ENCODE peak calls at places on chromosomes 16 and 17, in seven cellular contexts. One of them, this sample, is unnamed.

GRCh38 chr17:12178644-12179330 is 158.1 kb downstream of the MAP2K4 start:
- DNase-seq in astrocyte of the cerebellum: no peak
- DNase-seq in NCI-H524: no peak
- DNase-seq in Calu3: no peak
- DNase-seq in breast epithelium: no peak
- DNase-seq in G401: no peak
- DNase-seq in anterior cingulate cortex: no peak
- DNase-seq in this sample: no peak

GRCh38 chr17:68790931-68791330 is 164.3 kb downstream of the ABCA8 start:
- DNase-seq in anterior cingulate cortex: no peak
- DNase-seq in NCI-H524: no peak
- DNase-seq in Calu3: no peak
- DNase-seq in astrocyte of the cerebellum: no peak
- DNase-seq in breast epithelium: no peak
- DNase-seq in G401: no peak
- DNase-seq in this sample: no peak

GRCh38 chr17:12457493-12457892 is 208.2 kb upstream of the MYOCD start:
- DNase-seq in astrocyte of the cerebellum: no peak
- DNase-seq in anterior cingulate cortex: no peak
- DNase-seq in G401: no peak
- DNase-seq in breast epithelium: no peak
- DNase-seq in Calu3: no peak
- DNase-seq in NCI-H524: no peak
- DNase-seq in this sample: no peak

GRCh38 chr16:68194263-68194662 is 41.7 kb downstream of the ESRP2 start:
- DNase-seq in breast epithelium: no peak
- DNase-seq in Calu3: no peak
- DNase-seq in NCI-H524: no peak
- DNase-seq in G401: no peak
- DNase-seq in astrocyte of the cerebellum: no peak
- DNase-seq in anterior cingulate cortex: no peak
- DNase-seq in this sample: no peak

GRCh38 chr17:27295945-27296344 is 2.0 kb downstream of the WSB1 start:
- DNase-seq in astrocyte of the cerebellum: no peak
- DNase-seq in G401: no peak
- DNase-seq in anterior cingulate cortex: no peak
- DNase-seq in NCI-H524: no peak
- DNase-seq in breast epithelium: no peak
- DNase-seq in Calu3: no peak
- DNase-seq in this sample: no peak

GRCh38 chr17:57924677-57925076 is 30.5 kb downstream of the CUEDC1 start:
- DNase-seq in Calu3: no peak
- DNase-seq in G401: peak
- DNase-seq in astrocyte of the cerebellum: no peak
- DNase-seq in anterior cingulate cortex: no peak
- DNase-seq in breast epithelium: no peak
- DNase-seq in NCI-H524: peak
- DNase-seq in this sample: no peak

GRCh38 chr17:41822216-41823140 is 9.7 kb downstream of the FKBP10 start:
- DNase-seq in Calu3: no peak
- DNase-seq in NCI-H524: no peak
- DNase-seq in breast epithelium: no peak
- DNase-seq in astrocyte of the cerebellum: no peak
- DNase-seq in anterior cingulate cortex: no peak
- DNase-seq in G401: no peak
- DNase-seq in this sample: no peak

GRCh38 chr16:106623-107324 is 28.7 kb downstream of the MPG start:
- DNase-seq in NCI-H524: peak
- DNase-seq in G401: peak
- DNase-seq in breast epithelium: no peak
- DNase-seq in Calu3: peak
- DNase-seq in astrocyte of the cerebellum: peak
- DNase-seq in anterior cingulate cortex: peak
- DNase-seq in this sample: peak

GRCh38 chr16:2467301-2468141 is 3.6 kb upstream of the NTN3 start:
- DNase-seq in Calu3: peak
- DNase-seq in NCI-H524: peak
- DNase-seq in breast epithelium: peak
- DNase-seq in G401: peak
- DNase-seq in anterior cingulate cortex: peak
- DNase-seq in astrocyte of the cerebellum: peak
- DNase-seq in this sample: peak

GRCh38 chr16:86201746-86202145 is 302.8 kb downstream of the IRF8 start:
- DNase-seq in astrocyte of the cerebellum: no peak
- DNase-seq in NCI-H524: no peak
- DNase-seq in G401: no peak
- DNase-seq in anterior cingulate cortex: no peak
- DNase-seq in Calu3: no peak
- DNase-seq in breast epithelium: no peak
- DNase-seq in this sample: no peak

GRCh38 chr17:59785091-59785799 is 77.8 kb downstream of the VMP1 start:
- DNase-seq in breast epithelium: no peak
- DNase-seq in NCI-H524: no peak
- DNase-seq in anterior cingulate cortex: no peak
- DNase-seq in astrocyte of the cerebellum: no peak
- DNase-seq in G401: peak
- DNase-seq in Calu3: no peak
- DNase-seq in this sample: no peak

GRCh38 chr17:2795412-2796163 is 650 bp upstream of the RAP1GAP2 start:
- DNase-seq in anterior cingulate cortex: no peak
- DNase-seq in NCI-H524: no peak
- DNase-seq in astrocyte of the cerebellum: no peak
- DNase-seq in G401: no peak
- DNase-seq in Calu3: no peak
- DNase-seq in breast epithelium: no peak
- DNase-seq in this sample: no peak

GRCh38 chr16:74107795-74108610 is 188.6 kb upstream of the PSMD7 start:
- DNase-seq in NCI-H524: peak
- DNase-seq in G401: peak
- DNase-seq in breast epithelium: no peak
- DNase-seq in Calu3: peak
- DNase-seq in astrocyte of the cerebellum: no peak
- DNase-seq in anterior cingulate cortex: no peak
- DNase-seq in this sample: peak

GRCh38 chr16:57297856-57298255 is 13.4 kb upstream of the PLLP start:
- DNase-seq in Calu3: no peak
- DNase-seq in anterior cingulate cortex: no peak
- DNase-seq in G401: no peak
- DNase-seq in NCI-H524: no peak
- DNase-seq in astrocyte of the cerebellum: no peak
- DNase-seq in breast epithelium: no peak
- DNase-seq in this sample: peak

GRCh38 chr16:81785138-81785924 is 6.2 kb downstream of the PLCG2 start:
- DNase-seq in Calu3: no peak
- DNase-seq in astrocyte of the cerebellum: no peak
- DNase-seq in anterior cingulate cortex: no peak
- DNase-seq in breast epithelium: no peak
- DNase-seq in G401: no peak
- DNase-seq in NCI-H524: no peak
- DNase-seq in this sample: no peak

GRCh38 chr16:64920211-64920610 is 201.7 kb downstream of the CDH11 start:
- DNase-seq in astrocyte of the cerebellum: no peak
- DNase-seq in anterior cingulate cortex: no peak
- DNase-seq in breast epithelium: no peak
- DNase-seq in NCI-H524: no peak
- DNase-seq in Calu3: no peak
- DNase-seq in G401: no peak
- DNase-seq in this sample: no peak

GRCh38 chr17:59331929-59332889 is 754 bp downstream of the YPEL2 start:
- DNase-seq in breast epithelium: peak
- DNase-seq in G401: peak
- DNase-seq in astrocyte of the cerebellum: no peak
- DNase-seq in Calu3: peak
- DNase-seq in NCI-H524: peak
- DNase-seq in anterior cingulate cortex: no peak
- DNase-seq in this sample: peak

GRCh38 chr16:11236441-11236840 is 19.6 kb downstream of the SOCS1 start:
- DNase-seq in astrocyte of the cerebellum: no peak
- DNase-seq in breast epithelium: no peak
- DNase-seq in anterior cingulate cortex: no peak
- DNase-seq in Calu3: no peak
- DNase-seq in NCI-H524: no peak
- DNase-seq in G401: no peak
- DNase-seq in this sample: no peak

GRCh38 chr16:54651440-54651839 is 279.2 kb upstream of the IRX5 start:
- DNase-seq in anterior cingulate cortex: peak
- DNase-seq in G401: no peak
- DNase-seq in NCI-H524: no peak
- DNase-seq in astrocyte of the cerebellum: no peak
- DNase-seq in breast epithelium: no peak
- DNase-seq in Calu3: no peak
- DNase-seq in this sample: peak

GRCh38 chr17:77228224-77229215 is 87.8 kb downstream of the SEC14L1 start:
- DNase-seq in NCI-H524: peak
- DNase-seq in astrocyte of the cerebellum: no peak
- DNase-seq in breast epithelium: no peak
- DNase-seq in anterior cingulate cortex: no peak
- DNase-seq in G401: no peak
- DNase-seq in Calu3: no peak
- DNase-seq in this sample: no peak

GRCh38 chr17:36475346-36475970 is 11.0 kb upstream of the ZNHIT3 start:
- DNase-seq in G401: peak
- DNase-seq in astrocyte of the cerebellum: no peak
- DNase-seq in NCI-H524: peak
- DNase-seq in Calu3: no peak
- DNase-seq in anterior cingulate cortex: peak
- DNase-seq in breast epithelium: no peak
- DNase-seq in this sample: no peak

GRCh38 chr16:53982631-53983042 is 278.7 kb downstream of the FTO start:
- DNase-seq in breast epithelium: no peak
- DNase-seq in NCI-H524: no peak
- DNase-seq in anterior cingulate cortex: no peak
- DNase-seq in G401: no peak
- DNase-seq in astrocyte of the cerebellum: no peak
- DNase-seq in Calu3: no peak
- DNase-seq in this sample: no peak

GRCh38 chr16:4936991-4937781 is at the start of gene PPL:
- DNase-seq in NCI-H524: peak
- DNase-seq in G401: peak
- DNase-seq in anterior cingulate cortex: no peak
- DNase-seq in Calu3: peak
- DNase-seq in breast epithelium: peak
- DNase-seq in astrocyte of the cerebellum: no peak
- DNase-seq in this sample: peak

GRCh38 chr16:85955566-85955965 is 56.6 kb downstream of the IRF8 start:
- DNase-seq in anterior cingulate cortex: no peak
- DNase-seq in Calu3: no peak
- DNase-seq in NCI-H524: no peak
- DNase-seq in G401: no peak
- DNase-seq in astrocyte of the cerebellum: no peak
- DNase-seq in breast epithelium: no peak
- DNase-seq in this sample: no peak

GRCh38 chr17:20300399-20301037 is 166.8 kb downstream of the LGALS9B start:
- DNase-seq in astrocyte of the cerebellum: peak
- DNase-seq in NCI-H524: no peak
- DNase-seq in anterior cingulate cortex: no peak
- DNase-seq in breast epithelium: no peak
- DNase-seq in G401: no peak
- DNase-seq in Calu3: no peak
- DNase-seq in this sample: no peak

GRCh38 chr17:31095239-31096105 is 695 bp downstream of the NF1 start:
- DNase-seq in G401: peak
- DNase-seq in breast epithelium: peak
- DNase-seq in anterior cingulate cortex: peak
- DNase-seq in astrocyte of the cerebellum: no peak
- DNase-seq in Calu3: peak
- DNase-seq in NCI-H524: peak
- DNase-seq in this sample: peak

GRCh38 chr17:19382581-19383444 is 4.2 kb downstream of the MFAP4 start:
- DNase-seq in astrocyte of the cerebellum: no peak
- DNase-seq in breast epithelium: no peak
- DNase-seq in Calu3: no peak
- DNase-seq in NCI-H524: no peak
- DNase-seq in anterior cingulate cortex: no peak
- DNase-seq in G401: no peak
- DNase-seq in this sample: no peak

GRCh38 chr16:48613061-48613957 is 3.3 kb upstream of the N4BP1 start:
- DNase-seq in astrocyte of the cerebellum: no peak
- DNase-seq in Calu3: peak
- DNase-seq in anterior cingulate cortex: no peak
- DNase-seq in G401: no peak
- DNase-seq in NCI-H524: peak
- DNase-seq in breast epithelium: no peak
- DNase-seq in this sample: peak

GRCh38 chr16:19884611-19885455 is at the start of gene GPRC5B:
- DNase-seq in G401: peak
- DNase-seq in Calu3: peak
- DNase-seq in anterior cingulate cortex: peak
- DNase-seq in NCI-H524: peak
- DNase-seq in astrocyte of the cerebellum: no peak
- DNase-seq in breast epithelium: peak
- DNase-seq in this sample: peak

GRCh38 chr17:36652716-36653115 is 51.3 kb downstream of the MRM1 start:
- DNase-seq in NCI-H524: no peak
- DNase-seq in astrocyte of the cerebellum: no peak
- DNase-seq in G401: no peak
- DNase-seq in anterior cingulate cortex: no peak
- DNase-seq in breast epithelium: no peak
- DNase-seq in Calu3: peak
- DNase-seq in this sample: no peak

GRCh38 chr17:19805006-19805405 is 56.9 kb upstream of the ALDH3A1 start:
- DNase-seq in Calu3: no peak
- DNase-seq in G401: no peak
- DNase-seq in anterior cingulate cortex: no peak
- DNase-seq in astrocyte of the cerebellum: no peak
- DNase-seq in NCI-H524: no peak
- DNase-seq in breast epithelium: no peak
- DNase-seq in this sample: no peak

GRCh38 chr17:50211249-50212120 is 10.1 kb upstream of the COL1A1 start:
- DNase-seq in breast epithelium: no peak
- DNase-seq in NCI-H524: no peak
- DNase-seq in astrocyte of the cerebellum: no peak
- DNase-seq in anterior cingulate cortex: no peak
- DNase-seq in G401: no peak
- DNase-seq in Calu3: no peak
- DNase-seq in this sample: no peak

GRCh38 chr16:84260766-84261165 is 21.0 kb upstream of the KCNG4 start:
- DNase-seq in NCI-H524: no peak
- DNase-seq in astrocyte of the cerebellum: no peak
- DNase-seq in G401: no peak
- DNase-seq in breast epithelium: no peak
- DNase-seq in anterior cingulate cortex: no peak
- DNase-seq in Calu3: no peak
- DNase-seq in this sample: no peak

GRCh38 chr16:4316103-4316731 is 350 bp downstream of the GLIS2 start:
- DNase-seq in breast epithelium: no peak
- DNase-seq in anterior cingulate cortex: no peak
- DNase-seq in NCI-H524: peak
- DNase-seq in G401: no peak
- DNase-seq in astrocyte of the cerebellum: no peak
- DNase-seq in Calu3: peak
- DNase-seq in this sample: peak